ENCODE peak calls at places on chromosomes 11 and 22, in seven cellular contexts. I is NCI-H1105; M is NB4; J is GDM1; W is T-helper 1 cell; H is MG63; P is stimulated activated CD4-positive, alpha-beta T cell treated with anti-CD3 and anti-CD28 coated beads, Interleukin-2, amount 100 ng/mL, for 48 hours. U is an unnamed sample.

GRCh38 chr11:128632151-128632791 is 44.9 kb upstream of the ETS1 start:
- DNase-seq in I (peak; percentile 22), M (peak; percentile 71), J (peak; percentile 60), W (peak; percentile 66), H (peak; percentile 15), P (no peak), U (no peak)

GRCh38 chr11:2303627-2304155 is 1.9 kb downstream of the TSPAN32 start:
- DNase-seq in I (no peak), M (peak; percentile 46), J (no peak), W (no peak), H (no peak), P (no peak), U (no peak)

GRCh38 chr11:64694821-64695365 is 28.1 kb downstream of the NRXN2 start:
- DNase-seq in I (peak; percentile 71), M (no peak), J (no peak), W (no peak), H (no peak), P (no peak), U (no peak)

GRCh38 chr11:63639195-63639832 is 25.1 kb upstream of the PLAAT3 start:
- DNase-seq in I (no peak), M (peak; percentile 29), J (no peak), W (no peak), H (no peak), P (no peak), U (no peak)

GRCh38 chr11:121687961-121688566 is 235.3 kb upstream of the SORL1-AS1 start:
- DNase-seq in I (no peak), M (no peak), J (no peak), W (no peak), H (peak; percentile 16), P (no peak), U (no peak)

GRCh38 chr11:86064236-86064803 is 4.6 kb downstream of the PICALM start:
- DNase-seq in I (no peak), M (peak; percentile 26), J (no peak), W (no peak), H (peak; percentile 41), P (no peak), U (no peak)

GRCh38 chr11:86116386-86116726 is 47.5 kb upstream of the PICALM start:
- DNase-seq in I (no peak), M (no peak), J (no peak), W (peak; percentile 71), H (peak; percentile 58), P (no peak), U (no peak)

GRCh38 chr11:10807629-10808552 is 835 bp downstream of the EIF4G2 start:
- DNase-seq in I (peak; percentile 60), M (peak; percentile 70), J (peak; percentile 44), W (peak; percentile 49), H (peak; percentile 44), P (peak; percentile 26), U (peak; percentile 84)

GRCh38 chr11:75191330-75191717 is 40.4 kb downstream of the SLCO2B1 start:
- DNase-seq in I (no peak), M (no peak), J (no peak), W (no peak), H (peak; percentile 9), P (no peak), U (no peak)

GRCh38 chr22:27100789-27101188 is 443.4 kb downstream of the MIAT start:
- DNase-seq in I (peak; percentile 46), M (no peak), J (no peak), W (no peak), H (peak; percentile 57), P (no peak), U (no peak)

U was measured in Right ventricle myocardium inferior.